ENCODE peak calls at places on chromosomes 1 and 21, in five cellular contexts. One of them, this sample, is unnamed.
A peak's percentile ranks its signal among the peaks of the same experiment; 100 is the strongest.

GRCh38 chr1:152774875-152775274 is at the start of gene LCE1F:
- DNase-seq in fibroblast of mammary gland: no peak
- DNase-seq in CD8-positive, alpha-beta T cell: no peak
- DNase-seq in MM.1S: no peak
- DNase-seq in astrocyte of the cerebellum: no peak
- DNase-seq in this sample: peak; percentile 57

GRCh38 chr1:36584874-36585759 is 102.4 kb upstream of the CSF3R start:
- DNase-seq in fibroblast of mammary gland: no peak
- DNase-seq in CD8-positive, alpha-beta T cell: no peak
- DNase-seq in MM.1S: no peak
- DNase-seq in astrocyte of the cerebellum: no peak
- DNase-seq in this sample: no peak

GRCh38 chr21:45060675-45061311 is 13.6 kb upstream of the ADARB1 start:
- DNase-seq in fibroblast of mammary gland: no peak
- DNase-seq in CD8-positive, alpha-beta T cell: no peak
- DNase-seq in MM.1S: peak; percentile 62
- DNase-seq in astrocyte of the cerebellum: no peak
- DNase-seq in this sample: no peak

GRCh38 chr1:23957096-23957495 is 2.5 kb upstream of the PNRC2 start:
- DNase-seq in fibroblast of mammary gland: no peak
- DNase-seq in CD8-positive, alpha-beta T cell: no peak
- DNase-seq in MM.1S: no peak
- DNase-seq in astrocyte of the cerebellum: no peak
- DNase-seq in this sample: no peak

GRCh38 chr1:21340230-21340564 is 49.9 kb upstream of the ECE1 start:
- DNase-seq in fibroblast of mammary gland: no peak
- DNase-seq in CD8-positive, alpha-beta T cell: no peak
- DNase-seq in MM.1S: no peak
- DNase-seq in astrocyte of the cerebellum: no peak
- DNase-seq in this sample: peak; percentile 64

GRCh38 chr1:5637171-5637570 is 355.1 kb downstream of the NPHP4 start:
- DNase-seq in fibroblast of mammary gland: peak; percentile 3
- DNase-seq in CD8-positive, alpha-beta T cell: no peak
- DNase-seq in MM.1S: no peak
- DNase-seq in astrocyte of the cerebellum: no peak
- DNase-seq in this sample: peak; percentile 51

GRCh38 chr1:110677526-110677925 is 2.8 kb upstream of the KCNA3 start:
- DNase-seq in fibroblast of mammary gland: no peak
- DNase-seq in CD8-positive, alpha-beta T cell: no peak
- DNase-seq in MM.1S: no peak
- DNase-seq in astrocyte of the cerebellum: no peak
- DNase-seq in this sample: no peak

GRCh38 chr1:27527857-27528700 is 38.1 kb upstream of the WASF2 start:
- DNase-seq in fibroblast of mammary gland: no peak
- DNase-seq in CD8-positive, alpha-beta T cell: peak; percentile 68
- DNase-seq in MM.1S: peak; percentile 33
- DNase-seq in astrocyte of the cerebellum: no peak
- DNase-seq in this sample: no peak

GRCh38 chr1:202351725-202352124 is 3.2 kb downstream of the PPP1R12B start:
- DNase-seq in fibroblast of mammary gland: peak; percentile 44
- DNase-seq in CD8-positive, alpha-beta T cell: no peak
- DNase-seq in MM.1S: no peak
- DNase-seq in astrocyte of the cerebellum: no peak
- DNase-seq in this sample: no peak

GRCh38 chr1:7511381-7511780 is 259.7 kb upstream of the VAMP3 start:
- DNase-seq in fibroblast of mammary gland: no peak
- DNase-seq in CD8-positive, alpha-beta T cell: no peak
- DNase-seq in MM.1S: no peak
- DNase-seq in astrocyte of the cerebellum: no peak
- DNase-seq in this sample: no peak

GRCh38 chr1:160217466-160218165 is 12.4 kb downstream of the PEA15 start:
- DNase-seq in fibroblast of mammary gland: peak; percentile 21
- DNase-seq in CD8-positive, alpha-beta T cell: no peak
- DNase-seq in MM.1S: no peak
- DNase-seq in astrocyte of the cerebellum: no peak
- DNase-seq in this sample: no peak

GRCh38 chr1:225517697-225518096 is 89.9 kb upstream of the LBR start:
- DNase-seq in fibroblast of mammary gland: no peak
- DNase-seq in CD8-positive, alpha-beta T cell: no peak
- DNase-seq in MM.1S: no peak
- DNase-seq in astrocyte of the cerebellum: no peak
- DNase-seq in this sample: no peak

GRCh38 chr1:175009532-175009931 is 9.8 kb downstream of the CACYBP start:
- DNase-seq in fibroblast of mammary gland: no peak
- DNase-seq in CD8-positive, alpha-beta T cell: no peak
- DNase-seq in MM.1S: no peak
- DNase-seq in astrocyte of the cerebellum: no peak
- DNase-seq in this sample: no peak

GRCh38 chr21:44285547-44285992 is at the start of gene AIRE:
- DNase-seq in fibroblast of mammary gland: no peak
- DNase-seq in CD8-positive, alpha-beta T cell: no peak
- DNase-seq in MM.1S: no peak
- DNase-seq in astrocyte of the cerebellum: no peak
- DNase-seq in this sample: no peak

GRCh38 chr1:159845751-159846531 is 16.5 kb downstream of the VSIG8 start:
- DNase-seq in fibroblast of mammary gland: no peak
- DNase-seq in CD8-positive, alpha-beta T cell: no peak
- DNase-seq in MM.1S: no peak
- DNase-seq in astrocyte of the cerebellum: no peak
- DNase-seq in this sample: peak; percentile 16

GRCh38 chr1:95716097-95716496 is 482.1 kb downstream of the RWDD3 start:
- DNase-seq in fibroblast of mammary gland: no peak
- DNase-seq in CD8-positive, alpha-beta T cell: no peak
- DNase-seq in MM.1S: no peak
- DNase-seq in astrocyte of the cerebellum: no peak
- DNase-seq in this sample: no peak

GRCh38 chr1:7594002-7594713 is 176.9 kb upstream of the VAMP3 start:
- DNase-seq in fibroblast of mammary gland: no peak
- DNase-seq in CD8-positive, alpha-beta T cell: no peak
- DNase-seq in MM.1S: no peak
- DNase-seq in astrocyte of the cerebellum: no peak
- DNase-seq in this sample: no peak

GRCh38 chr1:58047265-58047858 is 499.2 kb downstream of the OMA1 start:
- DNase-seq in fibroblast of mammary gland: peak; percentile 7
- DNase-seq in CD8-positive, alpha-beta T cell: no peak
- DNase-seq in MM.1S: peak; percentile 14
- DNase-seq in astrocyte of the cerebellum: no peak
- DNase-seq in this sample: peak; percentile 35

GRCh38 chr1:57124768-57125446 is 159.1 kb upstream of the C8B start:
- DNase-seq in fibroblast of mammary gland: peak; percentile 64
- DNase-seq in CD8-positive, alpha-beta T cell: no peak
- DNase-seq in MM.1S: no peak
- DNase-seq in astrocyte of the cerebellum: no peak
- DNase-seq in this sample: no peak

GRCh38 chr21:34707876-34708325 is 39.1 kb downstream of the CLIC6 start:
- DNase-seq in fibroblast of mammary gland: no peak
- DNase-seq in CD8-positive, alpha-beta T cell: peak; percentile 35
- DNase-seq in MM.1S: peak; percentile 54
- DNase-seq in astrocyte of the cerebellum: no peak
- DNase-seq in this sample: no peak

GRCh38 chr1:152110365-152110859 is 4.8 kb downstream of the TCHH start:
- DNase-seq in fibroblast of mammary gland: peak; percentile 46
- DNase-seq in CD8-positive, alpha-beta T cell: no peak
- DNase-seq in MM.1S: peak; percentile 38
- DNase-seq in astrocyte of the cerebellum: no peak
- DNase-seq in this sample: peak; percentile 84

GRCh38 chr1:245996806-245997205 is 510.3 kb downstream of the SMYD3 start:
- DNase-seq in fibroblast of mammary gland: no peak
- DNase-seq in CD8-positive, alpha-beta T cell: no peak
- DNase-seq in MM.1S: no peak
- DNase-seq in astrocyte of the cerebellum: no peak
- DNase-seq in this sample: no peak

GRCh38 chr1:207304710-207305151 is 16.7 kb upstream of the CD55 start:
- DNase-seq in fibroblast of mammary gland: peak; percentile 68
- DNase-seq in CD8-positive, alpha-beta T cell: no peak
- DNase-seq in MM.1S: no peak
- DNase-seq in astrocyte of the cerebellum: no peak
- DNase-seq in this sample: peak; percentile 80

GRCh38 chr1:25031966-25032667 is 102.0 kb upstream of the RUNX3 start:
- DNase-seq in fibroblast of mammary gland: peak; percentile 39
- DNase-seq in CD8-positive, alpha-beta T cell: peak; percentile 82
- DNase-seq in MM.1S: peak; percentile 73
- DNase-seq in astrocyte of the cerebellum: no peak
- DNase-seq in this sample: peak; percentile 79

GRCh38 chr21:29299046-29299905 is 554 bp downstream of the BACH1 start:
- DNase-seq in fibroblast of mammary gland: peak; percentile 55
- DNase-seq in CD8-positive, alpha-beta T cell: peak; percentile 75
- DNase-seq in MM.1S: peak; percentile 55
- DNase-seq in astrocyte of the cerebellum: no peak
- DNase-seq in this sample: peak; percentile 55

GRCh38 chr1:100581096-100581705 is 43.3 kb downstream of the GPR88 start:
- DNase-seq in fibroblast of mammary gland: peak; percentile 33
- DNase-seq in CD8-positive, alpha-beta T cell: no peak
- DNase-seq in MM.1S: no peak
- DNase-seq in astrocyte of the cerebellum: no peak
- DNase-seq in this sample: no peak

GRCh38 chr1:234978397-234979291 is 150.0 kb downstream of the TOMM20 start:
- DNase-seq in fibroblast of mammary gland: peak; percentile 96
- DNase-seq in CD8-positive, alpha-beta T cell: peak; percentile 68
- DNase-seq in MM.1S: peak; percentile 80
- DNase-seq in astrocyte of the cerebellum: no peak
- DNase-seq in this sample: peak; percentile 68

GRCh38 chr1:234413485-234413884 is 40.2 kb downstream of the COA6 start:
- DNase-seq in fibroblast of mammary gland: no peak
- DNase-seq in CD8-positive, alpha-beta T cell: no peak
- DNase-seq in MM.1S: no peak
- DNase-seq in astrocyte of the cerebellum: no peak
- DNase-seq in this sample: no peak

GRCh38 chr21:16608209-16608830 is 878.5 kb downstream of the USP25 start:
- DNase-seq in fibroblast of mammary gland: peak; percentile 17
- DNase-seq in CD8-positive, alpha-beta T cell: no peak
- DNase-seq in MM.1S: no peak
- DNase-seq in astrocyte of the cerebellum: no peak
- DNase-seq in this sample: peak; percentile 47

GRCh38 chr1:150464422-150464826 is 22.8 kb upstream of the TARS2 start:
- DNase-seq in fibroblast of mammary gland: peak; percentile 67
- DNase-seq in CD8-positive, alpha-beta T cell: peak; percentile 74
- DNase-seq in MM.1S: peak; percentile 84
- DNase-seq in astrocyte of the cerebellum: peak; percentile 51
- DNase-seq in this sample: peak; percentile 72
- TF ChIP-seq CTCF in fibroblast of mammary gland: peak; percentile 79
- TF ChIP-seq CTCF in CD8-positive, alpha-beta T cell: peak; percentile 78
- TF ChIP-seq CTCF in MM.1S: peak; percentile 89
- TF ChIP-seq CTCF in astrocyte of the cerebellum: peak; percentile 69
- TF ChIP-seq CTCF in this sample: peak; percentile 80

GRCh38 chr1:63559357-63559756 is 33.9 kb upstream of the PGM1 start:
- DNase-seq in fibroblast of mammary gland: no peak
- DNase-seq in CD8-positive, alpha-beta T cell: no peak
- DNase-seq in MM.1S: no peak
- DNase-seq in astrocyte of the cerebellum: no peak
- DNase-seq in this sample: no peak

GRCh38 chr1:63569068-63569467 is 24.1 kb upstream of the PGM1 start:
- DNase-seq in fibroblast of mammary gland: no peak
- DNase-seq in CD8-positive, alpha-beta T cell: no peak
- DNase-seq in MM.1S: no peak
- DNase-seq in astrocyte of the cerebellum: no peak
- DNase-seq in this sample: no peak

GRCh38 chr1:63563745-63564144 is 29.5 kb upstream of the PGM1 start:
- DNase-seq in fibroblast of mammary gland: no peak
- DNase-seq in CD8-positive, alpha-beta T cell: no peak
- DNase-seq in MM.1S: no peak
- DNase-seq in astrocyte of the cerebellum: no peak
- DNase-seq in this sample: no peak
- TF ChIP-seq CTCF in fibroblast of mammary gland: no peak
- TF ChIP-seq CTCF in CD8-positive, alpha-beta T cell: no peak
- TF ChIP-seq CTCF in MM.1S: no peak
- TF ChIP-seq CTCF in astrocyte of the cerebellum: no peak
- TF ChIP-seq CTCF in this sample: no peak

GRCh38 chr1:84283381-84283780 is 18.1 kb upstream of the SAMD13 start:
- DNase-seq in fibroblast of mammary gland: no peak
- DNase-seq in CD8-positive, alpha-beta T cell: no peak
- DNase-seq in MM.1S: no peak
- DNase-seq in astrocyte of the cerebellum: no peak
- DNase-seq in this sample: no peak
- TF ChIP-seq CTCF in fibroblast of mammary gland: no peak
- TF ChIP-seq CTCF in CD8-positive, alpha-beta T cell: no peak
- TF ChIP-seq CTCF in MM.1S: no peak
- TF ChIP-seq CTCF in astrocyte of the cerebellum: no peak
- TF ChIP-seq CTCF in this sample: no peak

GRCh38 chr1:14413809-14414208 is 184.7 kb upstream of the KAZN start:
- DNase-seq in fibroblast of mammary gland: peak; percentile 50
- DNase-seq in CD8-positive, alpha-beta T cell: no peak
- DNase-seq in MM.1S: no peak
- DNase-seq in astrocyte of the cerebellum: peak; percentile 53
- DNase-seq in this sample: peak; percentile 15

GRCh38 chr1:14420686-14421085 is 177.8 kb upstream of the KAZN start:
- DNase-seq in fibroblast of mammary gland: no peak
- DNase-seq in CD8-positive, alpha-beta T cell: no peak
- DNase-seq in MM.1S: no peak
- DNase-seq in astrocyte of the cerebellum: no peak
- DNase-seq in this sample: no peak

GRCh38 chr1:14412235-14412634 is 186.2 kb upstream of the KAZN start:
- DNase-seq in fibroblast of mammary gland: no peak
- DNase-seq in CD8-positive, alpha-beta T cell: no peak
- DNase-seq in MM.1S: no peak
- DNase-seq in astrocyte of the cerebellum: no peak
- DNase-seq in this sample: no peak

GRCh38 chr1:14415396-14415795 is 183.1 kb upstream of the KAZN start:
- DNase-seq in fibroblast of mammary gland: no peak
- DNase-seq in CD8-positive, alpha-beta T cell: no peak
- DNase-seq in MM.1S: peak; percentile 18
- DNase-seq in astrocyte of the cerebellum: no peak
- DNase-seq in this sample: peak; percentile 4
- TF ChIP-seq CTCF in fibroblast of mammary gland: peak; percentile 27
- TF ChIP-seq CTCF in CD8-positive, alpha-beta T cell: no peak
- TF ChIP-seq CTCF in MM.1S: peak; percentile 33
- TF ChIP-seq CTCF in astrocyte of the cerebellum: peak; percentile 17
- TF ChIP-seq CTCF in this sample: no peak